ENCODE peak calls at places on chromosome 21, in five cellular contexts. H is effector memory CD8-positive, alpha-beta T cell; D is T1000; V is stimulated activated CD8-positive, alpha-beta memory T cell treated with anti-CD3 and anti-CD28 coated beads, Interleukin-15, amount 100 ng/mL, for 1 hour; Y is AG04449. P is an unnamed sample.

GRCh38 chr21:9767592-9768375 is 753.6 kb upstream of the TPTE start:
- DNase-seq in Y (no peak), V (no peak), H (no peak), D (no peak), P (no peak)

GRCh38 chr21:28334407-28334806 is 658.3 kb downstream of the LTN1 start:
- DNase-seq in Y (no peak), V (no peak), H (no peak), D (no peak), P (no peak)

GRCh38 chr21:41678944-41679343 is 87.9 kb downstream of the RIPK4 start:
- DNase-seq in D (peak; percentile 85), V (no peak), H (no peak), Y (peak; percentile 83), P (peak; percentile 90)

GRCh38 chr21:33703750-33704606 is 61.7 kb downstream of the ITSN1 start:
- DNase-seq in Y (no peak), D (no peak), H (no peak), V (no peak), P (no peak)

GRCh38 chr21:26115346-26115745 is 55.2 kb downstream of the APP start:
- DNase-seq in H (no peak), Y (no peak), D (no peak), V (no peak), P (no peak)

GRCh38 chr21:45471229-45472052 is 66.5 kb downstream of the COL18A1 start:
- DNase-seq in V (no peak), H (no peak), D (no peak), Y (peak; percentile 77), P (peak; percentile 70)

GRCh38 chr21:15141236-15141970 is 76.6 kb upstream of the NRIP1 start:
- DNase-seq in Y (no peak), D (no peak), H (no peak), V (no peak), P (no peak)

GRCh38 chr21:25506268-25506667 is 101.0 kb downstream of the MRPL39 start:
- DNase-seq in Y (no peak), H (no peak), V (no peak), D (no peak), P (no peak)

GRCh38 chr21:38323721-38324591 is 67.2 kb downstream of the KCNJ15 start:
- DNase-seq in V (no peak), H (no peak), Y (peak; percentile 92), D (peak; percentile 38), P (peak; percentile 68)

GRCh38 chr21:46425566-46425965 is 33.1 kb upstream of the DIP2A start:
- DNase-seq in D (no peak), H (peak; percentile 80), Y (no peak), V (peak; percentile 38), P (no peak)

GRCh38 chr21:43859747-43860214 is 5.2 kb upstream of the AGPAT3 start:
- DNase-seq in D (no peak), Y (no peak), V (no peak), H (no peak), P (no peak)

GRCh38 chr21:33437140-33437539 is 33.9 kb downstream of the IFNGR2 start:
- DNase-seq in Y (no peak), V (no peak), H (no peak), D (no peak), P (no peak)

GRCh38 chr21:31420988-31421387 is 76.9 kb upstream of the TIAM1 start:
- DNase-seq in H (no peak), D (no peak), V (no peak), Y (no peak), P (no peak)

GRCh38 chr21:41357546-41357945 is 4.3 kb upstream of the MX2 start:
- DNase-seq in H (no peak), D (no peak), Y (no peak), V (no peak), P (no peak)

GRCh38 chr21:32329776-32330175 is 31.1 kb downstream of the MRAP start:
- DNase-seq in V (no peak), Y (no peak), D (no peak), H (no peak), P (no peak)

GRCh38 chr21:32184059-32184458 is 94.8 kb downstream of the MIS18A start:
- DNase-seq in D (no peak), V (no peak), Y (no peak), H (no peak), P (no peak)

GRCh38 chr21:37463083-37463780 is 96.7 kb downstream of the DYRK1A start:
- DNase-seq in V (no peak), Y (no peak), H (no peak), D (no peak), P (no peak)

GRCh38 chr21:17519965-17520364 is 7.1 kb downstream of the CXADR start:
- DNase-seq in H (no peak), Y (no peak), D (no peak), V (no peak), P (no peak)

GRCh38 chr21:37546949-37547614 is 180.5 kb downstream of the DYRK1A start:
- DNase-seq in V (no peak), Y (no peak), D (no peak), H (no peak), P (no peak)

GRCh38 chr21:8994640-8995511 is 1526.5 kb upstream of the TPTE start:
- DNase-seq in Y (no peak), H (no peak), V (no peak), D (no peak), P (no peak)

GRCh38 chr21:41953831-41954653 is at the start of gene C2CD2:
- DNase-seq in Y (no peak), D (peak; percentile 68), H (no peak), V (no peak), P (no peak)

GRCh38 chr21:35217504-35218060 is 168.5 kb upstream of the RUNX1 start:
- DNase-seq in V (no peak), H (no peak), Y (peak; percentile 64), D (peak; percentile 65), P (no peak)

GRCh38 chr21:27366846-27367245 is 400.0 kb upstream of the ADAMTS5 start:
- DNase-seq in H (no peak), V (no peak), D (no peak), Y (no peak), P (no peak)

GRCh38 chr21:41068411-41069304 is 99.3 kb upstream of the BACE2 start:
- DNase-seq in V (peak; percentile 11), Y (no peak), H (peak; percentile 4), D (no peak), P (peak; percentile 6)

GRCh38 chr21:33157303-33157702 is 72.4 kb upstream of the IFNAR2 start:
- DNase-seq in V (no peak), Y (no peak), D (no peak), H (no peak), P (no peak)

GRCh38 chr21:39034590-39035536 is 148.4 kb downstream of the PSMG1 start:
- DNase-seq in H (no peak), Y (no peak), D (no peak), V (no peak), P (no peak)